ENCODE peak calls at places on chromosomes 3 and 15, in five cellular contexts. One of them, this sample, is unnamed.

GRCh38 chr3:48982686-48983085 is 7.4 kb upstream of the P4HTM start:
- DNase-seq in endodermal cell: no peak
- DNase-seq in Calu3: no peak
- DNase-seq in WTC11: no peak
- DNase-seq in mesothelial cell of epicardium: no peak
- DNase-seq in this sample: no peak

GRCh38 chr3:123157598-123158287 is 44.0 kb upstream of the SEC22A start:
- DNase-seq in mesothelial cell of epicardium: no peak
- DNase-seq in endodermal cell: peak
- DNase-seq in WTC11: no peak
- DNase-seq in Calu3: no peak
- DNase-seq in this sample: no peak

GRCh38 chr3:128273841-128274573 is 120.7 kb downstream of the EEFSEC start:
- DNase-seq in WTC11: no peak
- DNase-seq in endodermal cell: peak
- DNase-seq in mesothelial cell of epicardium: no peak
- DNase-seq in Calu3: no peak
- DNase-seq in this sample: no peak

GRCh38 chr3:98068824-98069223 is 18.1 kb upstream of the OR5AC2 start:
- DNase-seq in WTC11: no peak
- DNase-seq in mesothelial cell of epicardium: no peak
- DNase-seq in endodermal cell: no peak
- DNase-seq in Calu3: no peak
- DNase-seq in this sample: no peak

GRCh38 chr15:63372018-63372705 is 9.5 kb downstream of the CA12 start:
- DNase-seq in Calu3: peak
- DNase-seq in WTC11: no peak
- DNase-seq in mesothelial cell of epicardium: no peak
- DNase-seq in endodermal cell: no peak
- DNase-seq in this sample: no peak

GRCh38 chr3:145735631-145736030 is 425.4 kb downstream of the PLOD2 start:
- DNase-seq in mesothelial cell of epicardium: no peak
- DNase-seq in WTC11: no peak
- DNase-seq in endodermal cell: no peak
- DNase-seq in Calu3: peak
- DNase-seq in this sample: no peak

GRCh38 chr3:194375921-194376570 is 6.5 kb upstream of the LRRC15 start:
- DNase-seq in Calu3: no peak
- DNase-seq in mesothelial cell of epicardium: no peak
- DNase-seq in WTC11: no peak
- DNase-seq in endodermal cell: no peak
- DNase-seq in this sample: no peak

GRCh38 chr3:110815008-110815583 is 256.5 kb upstream of the NECTIN3 start:
- DNase-seq in Calu3: no peak
- DNase-seq in mesothelial cell of epicardium: no peak
- DNase-seq in WTC11: no peak
- DNase-seq in endodermal cell: no peak
- DNase-seq in this sample: no peak

GRCh38 chr3:46501702-46502101 is 3.9 kb downstream of the RTP3 start:
- DNase-seq in endodermal cell: no peak
- DNase-seq in WTC11: no peak
- DNase-seq in Calu3: no peak
- DNase-seq in mesothelial cell of epicardium: no peak
- DNase-seq in this sample: no peak

GRCh38 chr3:102094523-102094922 is 245.2 kb downstream of the NFKBIZ start:
- DNase-seq in Calu3: no peak
- DNase-seq in WTC11: no peak
- DNase-seq in endodermal cell: no peak
- DNase-seq in mesothelial cell of epicardium: no peak
- DNase-seq in this sample: no peak

GRCh38 chr15:92803536-92803851 is 96.6 kb upstream of the CHD2 start:
- DNase-seq in endodermal cell: no peak
- DNase-seq in WTC11: no peak
- DNase-seq in mesothelial cell of epicardium: no peak
- DNase-seq in Calu3: no peak
- DNase-seq in this sample: no peak

GRCh38 chr3:13238687-13239466 is 165.6 kb upstream of the IQSEC1 start:
- DNase-seq in Calu3: no peak
- DNase-seq in mesothelial cell of epicardium: no peak
- DNase-seq in endodermal cell: no peak
- DNase-seq in WTC11: no peak
- DNase-seq in this sample: no peak

GRCh38 chr3:111692593-111693552 is 97.7 kb upstream of the ZBED2 start:
- DNase-seq in Calu3: no peak
- DNase-seq in WTC11: no peak
- DNase-seq in mesothelial cell of epicardium: no peak
- DNase-seq in endodermal cell: no peak
- DNase-seq in this sample: no peak

GRCh38 chr15:24878153-24878552 is 76.6 kb upstream of the SNRPN start:
- DNase-seq in WTC11: peak
- DNase-seq in mesothelial cell of epicardium: no peak
- DNase-seq in Calu3: no peak
- DNase-seq in endodermal cell: no peak
- DNase-seq in this sample: no peak

GRCh38 chr3:149487598-149488197 is 13.2 kb downstream of the TM4SF4 start:
- DNase-seq in mesothelial cell of epicardium: no peak
- DNase-seq in endodermal cell: peak
- DNase-seq in WTC11: peak
- DNase-seq in Calu3: peak
- DNase-seq in this sample: peak

GRCh38 chr15:92714457-92715401 is 59.2 kb upstream of the FAM174B start:
- DNase-seq in mesothelial cell of epicardium: peak
- DNase-seq in WTC11: peak
- DNase-seq in endodermal cell: peak
- DNase-seq in Calu3: peak
- DNase-seq in this sample: peak

GRCh38 chr3:43316783-43317460 is 30.6 kb downstream of the SNRK start:
- DNase-seq in endodermal cell: no peak
- DNase-seq in Calu3: no peak
- DNase-seq in WTC11: no peak
- DNase-seq in mesothelial cell of epicardium: no peak
- DNase-seq in this sample: no peak

GRCh38 chr15:41581110-41581509 is 22.1 kb downstream of the TYRO3 start:
- DNase-seq in endodermal cell: peak
- DNase-seq in mesothelial cell of epicardium: no peak
- DNase-seq in WTC11: peak
- DNase-seq in Calu3: peak
- DNase-seq in this sample: no peak
- TF ChIP-seq CTCF in endodermal cell: peak
- TF ChIP-seq CTCF in mesothelial cell of epicardium: peak
- TF ChIP-seq CTCF in WTC11: peak
- TF ChIP-seq CTCF in Calu3: no peak
- TF ChIP-seq CTCF in this sample: no peak

DNA sequence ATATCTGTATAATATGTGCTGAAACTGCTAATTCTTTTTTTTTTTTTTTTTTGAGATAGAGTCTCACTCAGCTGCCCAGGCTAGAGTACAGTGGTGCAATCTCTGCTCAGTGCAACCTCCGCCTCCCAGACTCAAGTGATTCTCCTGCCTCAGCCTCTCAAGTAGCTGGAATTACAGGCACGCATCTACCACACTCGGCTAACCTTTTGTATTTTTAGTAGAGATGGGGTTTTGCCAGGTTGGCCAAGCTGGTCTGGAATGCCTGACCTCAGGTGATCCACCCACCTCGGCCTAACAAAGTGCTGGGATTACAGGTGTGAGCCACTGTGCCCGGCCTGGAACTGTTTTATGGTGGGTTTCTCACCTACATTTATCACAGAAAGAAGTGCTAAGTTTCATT is 307.8 kb upstream of the STT3B start:
- DNase-seq in mesothelial cell of epicardium: no peak
- DNase-seq in WTC11: no peak
- DNase-seq in endodermal cell: no peak
- DNase-seq in Calu3: no peak
- DNase-seq in this sample: no peak
- TF ChIP-seq CTCF in mesothelial cell of epicardium: no peak
- TF ChIP-seq CTCF in WTC11: no peak
- TF ChIP-seq CTCF in endodermal cell: no peak
- TF ChIP-seq CTCF in Calu3: no peak
- TF ChIP-seq CTCF in this sample: no peak

GRCh38 chr3:85193565-85193964 is 234.8 kb downstream of the CADM2 start:
- DNase-seq in WTC11: no peak
- DNase-seq in mesothelial cell of epicardium: no peak
- DNase-seq in endodermal cell: no peak
- DNase-seq in Calu3: no peak
- DNase-seq in this sample: no peak
- TF ChIP-seq CTCF in WTC11: no peak
- TF ChIP-seq CTCF in mesothelial cell of epicardium: no peak
- TF ChIP-seq CTCF in endodermal cell: no peak
- TF ChIP-seq CTCF in Calu3: peak
- TF ChIP-seq CTCF in this sample: no peak

GRCh38 chr3:155647988-155648591 is 96.8 kb downstream of the PLCH1 start:
- DNase-seq in mesothelial cell of epicardium: no peak
- DNase-seq in Calu3: no peak
- DNase-seq in WTC11: no peak
- DNase-seq in endodermal cell: no peak
- DNase-seq in this sample: no peak
- TF ChIP-seq CTCF in mesothelial cell of epicardium: no peak
- TF ChIP-seq CTCF in Calu3: no peak
- TF ChIP-seq CTCF in WTC11: no peak
- TF ChIP-seq CTCF in endodermal cell: no peak
- TF ChIP-seq CTCF in this sample: no peak

GRCh38 chr3:103662591-103662990 is 1227.8 kb downstream of the ZPLD1 start:
- DNase-seq in mesothelial cell of epicardium: no peak
- DNase-seq in WTC11: no peak
- DNase-seq in Calu3: no peak
- DNase-seq in endodermal cell: no peak
- DNase-seq in this sample: no peak
- TF ChIP-seq CTCF in mesothelial cell of epicardium: no peak
- TF ChIP-seq CTCF in WTC11: no peak
- TF ChIP-seq CTCF in Calu3: no peak
- TF ChIP-seq CTCF in endodermal cell: no peak
- TF ChIP-seq CTCF in this sample: no peak

DNA sequence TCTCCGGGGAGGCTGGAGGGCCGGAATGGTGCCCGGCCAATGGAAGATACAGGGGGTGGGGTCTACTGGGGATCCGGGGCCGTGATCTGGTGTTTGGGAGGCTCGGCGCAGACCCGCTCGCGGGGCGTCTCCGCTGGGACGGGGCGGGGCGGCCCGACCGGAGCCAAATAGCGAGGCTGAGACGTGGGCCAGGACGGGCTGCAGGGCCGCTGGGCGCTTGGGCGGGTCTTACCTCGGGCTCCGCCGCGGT is 577 bp downstream of the MYO9A start:
- DNase-seq in WTC11: peak
- DNase-seq in Calu3: peak
- DNase-seq in mesothelial cell of epicardium: no peak
- DNase-seq in endodermal cell: peak
- DNase-seq in this sample: peak
- TF ChIP-seq CTCF in WTC11: no peak
- TF ChIP-seq CTCF in Calu3: no peak
- TF ChIP-seq CTCF in mesothelial cell of epicardium: no peak
- TF ChIP-seq CTCF in endodermal cell: no peak
- TF ChIP-seq CTCF in this sample: no peak